ENCODE peak calls at places on chromosomes 16 and 17, in ten cellular contexts. One of them, this sample, is unnamed.

GRCh38 chr16:14539156-14539555 is 90.9 kb downstream of the PARN start:
- DNase-seq in transverse colon: no peak
- DNase-seq in K562: no peak
- DNase-seq in A549: no peak
- DNase-seq in tibial nerve: no peak
- DNase-seq in GM12878: no peak
- DNase-seq in sigmoid colon: no peak
- DNase-seq in H1: no peak
- DNase-seq in suprapubic skin: no peak
- DNase-seq in ovary: no peak
- DNase-seq in this sample: no peak

GRCh38 chr17:42423766-42424165 is 710 bp upstream of the CAVIN1 start:
- DNase-seq in transverse colon: no peak
- DNase-seq in K562: no peak
- DNase-seq in A549: no peak
- DNase-seq in tibial nerve: no peak
- DNase-seq in GM12878: no peak
- DNase-seq in sigmoid colon: peak; percentile 64
- DNase-seq in H1: no peak
- DNase-seq in suprapubic skin: no peak
- DNase-seq in ovary: no peak
- DNase-seq in this sample: no peak

GRCh38 chr16:47034455-47034854 is 61.0 kb upstream of the DNAJA2 start:
- DNase-seq in transverse colon: no peak
- DNase-seq in K562: no peak
- DNase-seq in A549: no peak
- DNase-seq in tibial nerve: no peak
- DNase-seq in GM12878: no peak
- DNase-seq in sigmoid colon: no peak
- DNase-seq in H1: no peak
- DNase-seq in suprapubic skin: no peak
- DNase-seq in ovary: no peak
- DNase-seq in this sample: no peak

GRCh38 chr16:72876981-72877373 is 171.0 kb downstream of the ZFHX3 start:
- DNase-seq in transverse colon: no peak
- DNase-seq in K562: no peak
- DNase-seq in A549: no peak
- DNase-seq in tibial nerve: no peak
- DNase-seq in GM12878: no peak
- DNase-seq in sigmoid colon: no peak
- DNase-seq in H1: no peak
- DNase-seq in suprapubic skin: no peak
- DNase-seq in ovary: no peak
- DNase-seq in this sample: no peak

GRCh38 chr17:76498886-76499667 is 2.1 kb downstream of the RHBDF2 start:
- DNase-seq in transverse colon: no peak
- DNase-seq in K562: no peak
- DNase-seq in A549: peak; percentile 53
- DNase-seq in tibial nerve: no peak
- DNase-seq in GM12878: peak; percentile 71
- DNase-seq in sigmoid colon: no peak
- DNase-seq in H1: no peak
- DNase-seq in suprapubic skin: no peak
- DNase-seq in ovary: no peak
- DNase-seq in this sample: no peak

GRCh38 chr17:21285164-21286065 is 904 bp downstream of the MAP2K3 start:
- DNase-seq in transverse colon: peak; percentile 51
- DNase-seq in K562: peak; percentile 20
- DNase-seq in A549: no peak
- DNase-seq in tibial nerve: no peak
- DNase-seq in GM12878: no peak
- DNase-seq in sigmoid colon: peak; percentile 81
- DNase-seq in H1: no peak
- DNase-seq in suprapubic skin: peak; percentile 76
- DNase-seq in ovary: no peak
- DNase-seq in this sample: peak; percentile 61

GRCh38 chr16:83390759-83391158 is 417.0 kb upstream of the HSBP1 start:
- DNase-seq in transverse colon: no peak
- DNase-seq in K562: no peak
- DNase-seq in A549: no peak
- DNase-seq in tibial nerve: no peak
- DNase-seq in GM12878: no peak
- DNase-seq in sigmoid colon: no peak
- DNase-seq in H1: no peak
- DNase-seq in suprapubic skin: no peak
- DNase-seq in ovary: no peak
- DNase-seq in this sample: no peak

GRCh38 chr16:63617047-63617989 is 1504.5 kb downstream of the CDH11 start:
- DNase-seq in transverse colon: no peak
- DNase-seq in K562: no peak
- DNase-seq in A549: no peak
- DNase-seq in tibial nerve: no peak
- DNase-seq in GM12878: no peak
- DNase-seq in sigmoid colon: no peak
- DNase-seq in H1: no peak
- DNase-seq in suprapubic skin: no peak
- DNase-seq in ovary: no peak
- DNase-seq in this sample: no peak

GRCh38 chr16:90000733-90001427 is 18.4 kb downstream of the DBNDD1 start:
- DNase-seq in transverse colon: no peak
- DNase-seq in K562: no peak
- DNase-seq in A549: no peak
- DNase-seq in tibial nerve: no peak
- DNase-seq in GM12878: no peak
- DNase-seq in sigmoid colon: no peak
- DNase-seq in H1: no peak
- DNase-seq in suprapubic skin: no peak
- DNase-seq in ovary: no peak
- DNase-seq in this sample: no peak

GRCh38 chr17:73360961-73361761 is 49.4 kb upstream of the CDC42EP4 start:
- DNase-seq in transverse colon: no peak
- DNase-seq in K562: no peak
- DNase-seq in A549: no peak
- DNase-seq in tibial nerve: no peak
- DNase-seq in GM12878: no peak
- DNase-seq in sigmoid colon: no peak
- DNase-seq in H1: peak; percentile 72
- DNase-seq in suprapubic skin: no peak
- DNase-seq in ovary: no peak
- DNase-seq in this sample: no peak

GRCh38 chr17:40110457-40110856 is 10.1 kb upstream of the NR1D1 start:
- DNase-seq in transverse colon: no peak
- DNase-seq in K562: peak; percentile 38
- DNase-seq in A549: no peak
- DNase-seq in tibial nerve: peak; percentile 44
- DNase-seq in GM12878: no peak
- DNase-seq in sigmoid colon: peak; percentile 78
- DNase-seq in H1: no peak
- DNase-seq in suprapubic skin: no peak
- DNase-seq in ovary: peak; percentile 55
- DNase-seq in this sample: no peak

GRCh38 chr17:33014751-33015150 is 23.1 kb downstream of the SPACA3 start:
- DNase-seq in transverse colon: no peak
- DNase-seq in K562: no peak
- DNase-seq in A549: peak; percentile 44
- DNase-seq in tibial nerve: no peak
- DNase-seq in GM12878: no peak
- DNase-seq in sigmoid colon: no peak
- DNase-seq in H1: peak; percentile 22
- DNase-seq in suprapubic skin: no peak
- DNase-seq in ovary: no peak
- DNase-seq in this sample: peak; percentile 38

GRCh38 chr17:43169561-43170139 is 1.4 kb upstream of the NBR1 start:
- DNase-seq in transverse colon: peak; percentile 42
- DNase-seq in K562: peak; percentile 51
- DNase-seq in A549: peak; percentile 52
- DNase-seq in tibial nerve: no peak
- DNase-seq in GM12878: no peak
- DNase-seq in sigmoid colon: peak; percentile 72
- DNase-seq in H1: no peak
- DNase-seq in suprapubic skin: peak; percentile 71
- DNase-seq in ovary: peak; percentile 39
- DNase-seq in this sample: peak; percentile 66

GRCh38 chr16:9007177-9007794 is 43.6 kb upstream of the USP7 start:
- DNase-seq in transverse colon: no peak
- DNase-seq in K562: peak; percentile 64
- DNase-seq in A549: no peak
- DNase-seq in tibial nerve: no peak
- DNase-seq in GM12878: no peak
- DNase-seq in sigmoid colon: no peak
- DNase-seq in H1: no peak
- DNase-seq in suprapubic skin: no peak
- DNase-seq in ovary: no peak
- DNase-seq in this sample: no peak

DNA sequence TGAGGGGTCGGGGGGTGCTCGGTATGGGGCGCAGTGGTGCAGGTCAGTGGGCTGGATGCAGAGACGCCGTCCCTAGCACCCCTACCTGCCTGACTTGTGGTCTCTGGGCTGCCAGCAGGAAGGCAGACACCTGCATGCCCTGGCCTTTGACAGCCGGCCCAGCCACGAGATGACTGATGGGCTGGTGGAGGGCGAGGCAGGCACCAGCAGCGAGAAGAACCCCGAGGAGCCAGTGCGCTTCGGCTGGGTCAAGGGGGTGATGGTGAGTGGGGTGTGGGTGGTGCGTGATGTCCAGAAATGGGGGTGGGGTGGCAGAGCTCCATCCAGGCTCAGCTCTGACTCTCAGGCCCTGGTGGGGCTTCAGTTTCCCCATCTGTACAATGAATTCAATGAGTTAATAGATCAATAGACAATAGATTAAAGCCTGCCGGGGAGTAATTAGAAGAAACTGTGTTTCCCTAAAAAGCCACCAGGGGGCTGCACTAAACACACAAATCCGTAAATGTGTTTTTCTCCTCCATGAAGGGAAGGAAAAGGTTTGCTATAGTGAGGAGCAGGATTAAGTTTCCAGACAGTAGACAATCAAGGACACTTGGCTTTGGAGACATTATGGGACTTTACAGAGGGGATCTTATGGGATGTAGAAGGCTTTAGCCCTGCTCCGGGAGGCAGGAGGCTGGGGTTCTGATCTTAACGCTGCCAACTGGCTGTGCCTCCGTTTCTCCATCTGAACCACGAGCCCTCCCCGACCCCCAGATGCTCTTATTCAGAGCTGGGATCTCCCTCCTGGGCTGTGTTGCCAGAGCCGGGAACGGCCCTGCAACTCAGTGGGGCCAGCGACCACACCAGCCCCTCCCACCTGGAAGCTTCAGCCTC is 2.2 kb downstream of the SLC12A3 start:
- DNase-seq in transverse colon: peak; percentile 37
- DNase-seq in K562: peak; percentile 65
- DNase-seq in A549: peak; percentile 66
- DNase-seq in tibial nerve: peak; percentile 86
- DNase-seq in GM12878: no peak
- DNase-seq in sigmoid colon: no peak
- DNase-seq in H1: peak; percentile 63
- DNase-seq in suprapubic skin: no peak
- DNase-seq in ovary: peak; percentile 45
- DNase-seq in this sample: peak; percentile 53
- TF ChIP-seq EP300 in transverse colon: no peak
- TF ChIP-seq EP300 in K562: no peak
- TF ChIP-seq EP300 in A549: no peak
- TF ChIP-seq EP300 in tibial nerve: peak; percentile 23
- TF ChIP-seq EP300 in GM12878: no peak
- TF ChIP-seq EP300 in sigmoid colon: no peak
- TF ChIP-seq EP300 in H1: no peak
- TF ChIP-seq EP300 in suprapubic skin: no peak
- TF ChIP-seq EP300 in ovary: no peak
- TF ChIP-seq EP300 in this sample: no peak

DNA sequence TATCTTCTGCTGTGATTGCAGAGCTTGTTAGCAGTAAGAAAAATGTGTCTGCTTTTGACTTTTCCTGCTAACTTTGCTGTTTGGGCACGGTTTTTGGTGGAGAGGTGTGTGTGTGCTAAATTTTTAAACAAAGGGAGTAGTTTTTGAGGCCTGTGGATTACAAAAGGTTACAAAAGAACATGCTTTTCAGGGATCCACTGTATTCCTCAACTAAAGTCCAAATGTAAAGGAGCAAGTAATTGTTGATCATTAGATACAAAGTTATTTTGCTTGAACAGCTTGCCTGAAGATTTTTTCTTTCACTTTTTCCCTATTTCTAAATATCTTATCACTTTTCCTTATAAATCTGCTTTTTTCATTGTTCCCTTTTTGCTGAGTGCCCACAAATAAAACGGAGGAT is 2.0 kb downstream of the KPNB1 start:
- DNase-seq in transverse colon: no peak
- DNase-seq in K562: no peak
- DNase-seq in A549: no peak
- DNase-seq in tibial nerve: no peak
- DNase-seq in GM12878: no peak
- DNase-seq in sigmoid colon: no peak
- DNase-seq in H1: no peak
- DNase-seq in suprapubic skin: no peak
- DNase-seq in ovary: no peak
- DNase-seq in this sample: no peak
- H3K4me1 ChIP-seq in transverse colon: peaks cover 22% of the 10 kb centered on the region
- H3K4me1 ChIP-seq in K562: peaks cover 13% of the 10 kb centered on the region
- H3K4me1 ChIP-seq in A549: peaks cover 46% of the 10 kb centered on the region
- H3K4me1 ChIP-seq in tibial nerve: peaks cover 34% of the 10 kb centered on the region
- H3K4me1 ChIP-seq in GM12878: peaks cover 22% of the 10 kb centered on the region
- H3K4me1 ChIP-seq in sigmoid colon: peaks cover 58% of the 10 kb centered on the region
- H3K4me1 ChIP-seq in H1: peaks cover 2% of the 10 kb centered on the region
- H3K4me1 ChIP-seq in suprapubic skin: peaks cover 36% of the 10 kb centered on the region
- H3K4me1 ChIP-seq in ovary: peaks cover 3% of the 10 kb centered on the region
- H3K4me1 ChIP-seq in this sample: peaks cover 50% of the 10 kb centered on the region

GRCh38 chr16:19524866-19525723 is 1.4 kb downstream of the CCP110 start:
- DNase-seq in transverse colon: no peak
- DNase-seq in K562: peak; percentile 34
- DNase-seq in A549: no peak
- DNase-seq in tibial nerve: no peak
- DNase-seq in GM12878: peak; percentile 45
- DNase-seq in sigmoid colon: no peak
- DNase-seq in H1: no peak
- DNase-seq in suprapubic skin: no peak
- DNase-seq in ovary: no peak
- DNase-seq in this sample: no peak
- TF ChIP-seq EP300 in transverse colon: no peak
- TF ChIP-seq EP300 in K562: no peak
- TF ChIP-seq EP300 in A549: no peak
- TF ChIP-seq EP300 in tibial nerve: no peak
- TF ChIP-seq EP300 in GM12878: no peak
- TF ChIP-seq EP300 in sigmoid colon: no peak
- TF ChIP-seq EP300 in H1: no peak
- TF ChIP-seq EP300 in suprapubic skin: no peak
- TF ChIP-seq EP300 in ovary: no peak
- TF ChIP-seq EP300 in this sample: no peak

DNA sequence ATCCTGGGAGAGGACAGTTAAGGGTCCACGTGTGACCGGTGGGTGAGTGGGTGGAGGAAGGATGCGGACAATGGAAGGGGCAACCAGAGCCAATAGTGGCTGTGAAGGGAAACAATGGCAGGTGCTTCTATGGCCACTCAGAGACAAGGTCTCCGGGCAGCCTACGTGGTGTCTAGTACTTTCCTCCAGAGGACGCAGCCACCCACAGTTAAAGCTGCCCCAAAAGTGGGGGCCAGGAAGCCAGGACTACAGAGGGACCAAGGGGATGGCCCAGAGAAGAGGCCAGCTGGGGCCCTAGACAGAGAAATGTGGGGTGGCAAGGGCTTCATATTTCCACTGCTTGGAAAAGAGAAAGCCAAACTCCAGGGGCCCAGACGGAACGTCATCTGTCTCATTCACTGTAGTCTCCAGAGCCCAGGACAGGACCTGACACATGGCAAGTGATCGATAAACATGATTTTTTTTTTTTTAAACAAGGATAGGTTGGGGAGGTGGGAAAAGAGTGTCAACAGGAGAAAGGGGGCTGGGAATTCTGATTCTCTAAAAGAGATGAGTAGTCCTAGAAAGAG is 861 bp upstream of the PER1 start:
- DNase-seq in transverse colon: no peak
- DNase-seq in K562: peak; percentile 22
- DNase-seq in A549: no peak
- DNase-seq in tibial nerve: peak; percentile 32
- DNase-seq in GM12878: no peak
- DNase-seq in sigmoid colon: peak; percentile 76
- DNase-seq in H1: no peak
- DNase-seq in suprapubic skin: no peak
- DNase-seq in ovary: peak; percentile 55
- DNase-seq in this sample: no peak
- H3K4me1 ChIP-seq in transverse colon: peaks cover 10% of the 10 kb centered on the region
- H3K4me1 ChIP-seq in K562: peaks cover 80% of the 10 kb centered on the region
- H3K4me1 ChIP-seq in A549: peaks cover 46% of the 10 kb centered on the region
- H3K4me1 ChIP-seq in tibial nerve: peaks cover 39% of the 10 kb centered on the region
- H3K4me1 ChIP-seq in GM12878: peaks cover 19% of the 10 kb centered on the region
- H3K4me1 ChIP-seq in sigmoid colon: peaks cover 53% of the 10 kb centered on the region
- H3K4me1 ChIP-seq in H1: peaks cover 23% of the 10 kb centered on the region
- H3K4me1 ChIP-seq in suprapubic skin: peaks cover 63% of the 10 kb centered on the region
- H3K4me1 ChIP-seq in ovary: peaks cover 12% of the 10 kb centered on the region
- H3K4me1 ChIP-seq in this sample: peaks cover 76% of the 10 kb centered on the region

This sample was measured in stomach.